ENCODE peak calls at places on chromosomes 3 and 15, in four cellular contexts. One of them, this sample, is unnamed.
A peak's percentile ranks its signal among the peaks of the same experiment; 100 is the strongest.

GRCh38 chr3:39284457-39284881 is 4.6 kb upstream of the CX3CR1 start:
- DNase-seq in GM20000: no peak
- DNase-seq in nephron progenitor cell: no peak
- DNase-seq in RWPE1: no peak
- DNase-seq in this sample: no peak

GRCh38 chr3:32226875-32227500 is 11.5 kb upstream of the CMTM8 start:
- DNase-seq in GM20000: no peak
- DNase-seq in nephron progenitor cell: no peak
- DNase-seq in RWPE1: peak; percentile 68
- DNase-seq in this sample: no peak

GRCh38 chr3:105691053-105691452 is 177.8 kb downstream of the CBLB start:
- DNase-seq in GM20000: no peak
- DNase-seq in nephron progenitor cell: no peak
- DNase-seq in RWPE1: no peak
- DNase-seq in this sample: no peak

GRCh38 chr15:36506733-36507356 is 72.6 kb upstream of the CDIN1 start:
- DNase-seq in GM20000: no peak
- DNase-seq in nephron progenitor cell: no peak
- DNase-seq in RWPE1: no peak
- DNase-seq in this sample: no peak

GRCh38 chr3:114216186-114216970 is 21.0 kb downstream of the ZNF80 start:
- DNase-seq in GM20000: no peak
- DNase-seq in nephron progenitor cell: no peak
- DNase-seq in RWPE1: no peak
- DNase-seq in this sample: no peak

GRCh38 chr3:39911465-39912309 is 102.3 kb downstream of the MYRIP start:
- DNase-seq in GM20000: no peak
- DNase-seq in nephron progenitor cell: peak; percentile 5
- DNase-seq in RWPE1: no peak
- DNase-seq in this sample: peak; percentile 9

GRCh38 chr3:50401973-50402372 is 42.7 kb upstream of the TMEM115 start:
- DNase-seq in GM20000: no peak
- DNase-seq in nephron progenitor cell: no peak
- DNase-seq in RWPE1: no peak
- DNase-seq in this sample: no peak

GRCh38 chr3:137792633-137793271 is 28.6 kb downstream of the SOX14 start:
- DNase-seq in GM20000: peak; percentile 23
- DNase-seq in nephron progenitor cell: no peak
- DNase-seq in RWPE1: peak; percentile 15
- DNase-seq in this sample: peak; percentile 57

GRCh38 chr3:150203273-150203672 is 204.8 kb upstream of the TSC22D2 start:
- DNase-seq in GM20000: no peak
- DNase-seq in nephron progenitor cell: no peak
- DNase-seq in RWPE1: no peak
- DNase-seq in this sample: no peak

GRCh38 chr15:38252481-38253311 is at the start of gene SPRED1:
- DNase-seq in GM20000: peak; percentile 39
- DNase-seq in nephron progenitor cell: peak; percentile 73
- DNase-seq in RWPE1: peak; percentile 44
- DNase-seq in this sample: peak; percentile 75

GRCh38 chr3:108178676-108179075 is 43.5 kb downstream of the IFT57 start:
- DNase-seq in GM20000: no peak
- DNase-seq in nephron progenitor cell: no peak
- DNase-seq in RWPE1: no peak
- DNase-seq in this sample: no peak

GRCh38 chr3:146403792-146404191 is 65.6 kb downstream of the PLSCR2 start:
- DNase-seq in GM20000: no peak
- DNase-seq in nephron progenitor cell: no peak
- DNase-seq in RWPE1: peak; percentile 2
- DNase-seq in this sample: no peak

GRCh38 chr15:62138124-62138523 is 27.0 kb downstream of the C2CD4B start:
- DNase-seq in GM20000: no peak
- DNase-seq in nephron progenitor cell: no peak
- DNase-seq in RWPE1: peak; percentile 52
- DNase-seq in this sample: no peak

GRCh38 chr3:197309528-197310361 is 11.3 kb upstream of the DLG1 start:
- DNase-seq in GM20000: no peak
- DNase-seq in nephron progenitor cell: no peak
- DNase-seq in RWPE1: peak; percentile 66
- DNase-seq in this sample: no peak

GRCh38 chr3:71560665-71561064 is 22.9 kb downstream of the FOXP1 start:
- DNase-seq in GM20000: no peak
- DNase-seq in nephron progenitor cell: no peak
- DNase-seq in RWPE1: no peak
- DNase-seq in this sample: no peak

GRCh38 chr3:195207056-195207455 is 63.9 kb downstream of the XXYLT1 start:
- DNase-seq in GM20000: no peak
- DNase-seq in nephron progenitor cell: no peak
- DNase-seq in RWPE1: no peak
- DNase-seq in this sample: no peak

GRCh38 chr15:60396964-60397771 is 618 bp downstream of the ANXA2 start:
- DNase-seq in GM20000: peak; percentile 87
- DNase-seq in nephron progenitor cell: peak; percentile 79
- DNase-seq in RWPE1: peak; percentile 53
- DNase-seq in this sample: peak; percentile 68

GRCh38 chr3:71859128-71859519 is 74.2 kb upstream of the PROK2 start:
- DNase-seq in GM20000: no peak
- DNase-seq in nephron progenitor cell: no peak
- DNase-seq in RWPE1: no peak
- DNase-seq in this sample: no peak

GRCh38 chr3:31253782-31254181 is 278.9 kb upstream of the STT3B start:
- DNase-seq in GM20000: no peak
- DNase-seq in nephron progenitor cell: no peak
- DNase-seq in RWPE1: no peak
- DNase-seq in this sample: no peak

GRCh38 chr15:79661411-79661810 is 229.3 kb downstream of the MINAR1 start:
- DNase-seq in GM20000: no peak
- DNase-seq in nephron progenitor cell: no peak
- DNase-seq in RWPE1: no peak
- DNase-seq in this sample: no peak

GRCh38 chr3:38551026-38551832 is 55.1 kb downstream of the EXOG start:
- DNase-seq in GM20000: no peak
- DNase-seq in nephron progenitor cell: no peak
- DNase-seq in RWPE1: no peak
- DNase-seq in this sample: no peak

GRCh38 chr15:45112143-45112591 is 1.8 kb downstream of the DUOX2 start:
- DNase-seq in GM20000: no peak
- DNase-seq in nephron progenitor cell: peak; percentile 40
- DNase-seq in RWPE1: no peak
- DNase-seq in this sample: no peak

GRCh38 chr3:155101398-155101797 is 21.3 kb downstream of the MME start:
- DNase-seq in GM20000: no peak
- DNase-seq in nephron progenitor cell: no peak
- DNase-seq in RWPE1: no peak
- DNase-seq in this sample: no peak

GRCh38 chr15:92290359-92290992 is 103.2 kb upstream of the ST8SIA2 start:
- DNase-seq in GM20000: no peak
- DNase-seq in nephron progenitor cell: no peak
- DNase-seq in RWPE1: no peak
- DNase-seq in this sample: no peak

GRCh38 chr3:81651139-81651538 is 110.3 kb downstream of the GBE1 start:
- DNase-seq in GM20000: no peak
- DNase-seq in nephron progenitor cell: no peak
- DNase-seq in RWPE1: no peak
- DNase-seq in this sample: no peak

GRCh38 chr3:42412526-42413155 is 2.2 kb upstream of the LYZL4 start:
- DNase-seq in GM20000: no peak
- DNase-seq in nephron progenitor cell: no peak
- DNase-seq in RWPE1: no peak
- DNase-seq in this sample: no peak

GRCh38 chr3:186057594-186057993 is 51.3 kb downstream of the ETV5 start:
- DNase-seq in GM20000: no peak
- DNase-seq in nephron progenitor cell: no peak
- DNase-seq in RWPE1: peak; percentile 28
- DNase-seq in this sample: no peak

DNA sequence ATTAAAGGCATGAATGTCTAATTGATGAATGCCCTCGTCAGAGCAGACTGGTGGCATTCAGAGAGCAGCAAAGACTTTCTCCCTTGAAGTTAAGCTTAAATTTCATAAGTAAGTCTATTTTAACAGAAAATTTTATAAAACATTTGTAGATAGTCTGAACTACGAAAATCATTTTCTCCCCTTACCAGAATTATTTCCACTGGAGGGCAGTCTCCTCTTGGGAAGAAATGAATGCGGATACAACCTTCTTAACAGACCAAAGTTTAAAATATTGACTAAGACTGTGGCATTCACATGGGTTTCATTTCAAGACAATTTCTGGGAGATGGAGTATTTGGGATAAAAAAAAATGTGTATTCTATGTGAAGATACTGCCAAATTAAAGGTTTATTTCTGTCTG is 669.0 kb downstream of the FHIT start:
- DNase-seq in GM20000: no peak
- DNase-seq in nephron progenitor cell: no peak
- DNase-seq in RWPE1: no peak
- DNase-seq in this sample: peak; percentile 8
- TF ChIP-seq CTCF in GM20000: no peak
- TF ChIP-seq CTCF in nephron progenitor cell: no peak
- TF ChIP-seq CTCF in RWPE1: no peak
- TF ChIP-seq CTCF in this sample: peak; percentile 54

GRCh38 chr15:22811640-22812039 is 25.2 kb downstream of the NIPA1 start:
- DNase-seq in GM20000: no peak
- DNase-seq in nephron progenitor cell: peak; percentile 18
- DNase-seq in RWPE1: no peak
- DNase-seq in this sample: peak; percentile 46
- TF ChIP-seq CTCF in GM20000: no peak
- TF ChIP-seq CTCF in nephron progenitor cell: peak; percentile 17
- TF ChIP-seq CTCF in RWPE1: no peak
- TF ChIP-seq CTCF in this sample: no peak

GRCh38 chr3:174442317-174442682 is 416.8 kb upstream of the NAALADL2 start:
- DNase-seq in GM20000: no peak
- DNase-seq in nephron progenitor cell: no peak
- DNase-seq in RWPE1: no peak
- DNase-seq in this sample: no peak

GRCh38 chr3:174439621-174440349 is 419.3 kb upstream of the NAALADL2 start:
- DNase-seq in GM20000: no peak
- DNase-seq in nephron progenitor cell: no peak
- DNase-seq in RWPE1: peak; percentile 43
- DNase-seq in this sample: peak; percentile 4

GRCh38 chr3:174441588-174442316 is 417.4 kb upstream of the NAALADL2 start:
- DNase-seq in GM20000: no peak
- DNase-seq in nephron progenitor cell: no peak
- DNase-seq in RWPE1: peak; percentile 14
- DNase-seq in this sample: no peak

GRCh38 chr3:174440350-174440716 is 418.8 kb upstream of the NAALADL2 start:
- DNase-seq in GM20000: no peak
- DNase-seq in nephron progenitor cell: no peak
- DNase-seq in RWPE1: peak; percentile 8
- DNase-seq in this sample: peak; percentile 3

DNA sequence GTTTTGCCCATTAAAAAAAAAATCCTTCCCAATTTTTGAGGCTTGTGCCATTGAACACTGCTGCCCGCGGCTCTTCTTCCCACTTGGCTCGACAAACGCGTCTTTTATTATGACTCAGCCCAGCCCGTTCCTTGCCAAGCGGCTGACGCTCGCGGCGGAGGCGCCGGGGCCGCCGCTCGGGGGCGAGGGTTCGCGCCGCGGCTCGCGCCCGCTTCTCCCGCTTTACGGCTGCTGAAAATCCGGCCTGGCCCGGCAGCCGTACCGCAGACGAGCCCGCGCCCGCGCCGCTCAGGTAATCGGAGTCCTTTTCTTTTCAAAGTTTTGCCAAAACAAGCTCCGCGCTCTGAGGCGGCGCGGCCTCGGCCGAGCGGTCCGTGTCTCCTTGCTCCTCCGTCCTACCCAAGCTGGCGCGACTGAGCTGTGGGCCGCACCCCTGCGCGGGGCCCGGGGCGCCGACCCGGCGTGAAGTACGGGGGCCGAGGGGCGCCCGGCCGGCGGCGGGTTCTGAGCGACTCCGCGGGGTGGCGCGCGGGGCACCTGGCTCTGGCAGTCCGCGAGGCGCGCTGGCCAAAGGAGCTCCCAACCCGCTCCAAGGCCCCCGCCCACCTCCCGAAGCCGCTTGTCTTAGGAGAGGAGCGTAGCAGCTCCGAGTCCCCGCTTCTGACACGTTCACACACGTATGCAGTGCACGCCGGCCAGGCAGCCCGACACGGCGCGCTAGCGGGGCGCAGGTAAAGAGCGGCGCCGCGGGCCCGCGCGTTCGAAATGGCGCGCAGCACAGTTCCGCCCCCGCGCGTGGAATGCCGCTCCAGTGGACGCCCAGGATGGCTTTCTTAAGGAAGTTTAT is 418.2 kb upstream of the NAALADL2 start:
- DNase-seq in GM20000: peak; percentile 37
- DNase-seq in nephron progenitor cell: peak; percentile 88
- DNase-seq in RWPE1: peak; percentile 77
- DNase-seq in this sample: peak; percentile 90
- TF ChIP-seq CTCF in GM20000: no peak
- TF ChIP-seq CTCF in nephron progenitor cell: no peak
- TF ChIP-seq CTCF in RWPE1: peak; percentile 23
- TF ChIP-seq CTCF in this sample: no peak

DNA sequence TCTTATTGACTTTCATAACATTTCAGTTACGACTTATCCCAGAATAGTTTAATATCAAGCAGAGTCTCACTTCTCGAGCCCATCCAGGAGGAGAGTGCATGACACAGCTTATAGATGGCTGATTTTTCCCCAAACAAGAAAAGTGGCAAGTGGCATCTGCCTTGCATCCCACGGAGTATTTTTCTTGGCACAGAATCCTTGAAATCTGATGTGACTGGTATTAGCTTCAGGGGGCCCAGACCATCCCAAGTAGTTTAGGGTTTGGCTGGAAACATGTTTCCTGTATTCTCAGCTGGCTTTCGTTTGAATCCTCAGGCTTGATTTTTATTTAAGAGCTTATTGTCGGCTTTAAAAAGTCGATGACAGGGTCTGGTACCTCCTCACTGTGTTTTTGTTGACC is 20.7 kb upstream of the FBXL22 start:
- DNase-seq in GM20000: no peak
- DNase-seq in nephron progenitor cell: no peak
- DNase-seq in RWPE1: no peak
- DNase-seq in this sample: no peak
- TF ChIP-seq CTCF in GM20000: no peak
- TF ChIP-seq CTCF in nephron progenitor cell: no peak
- TF ChIP-seq CTCF in RWPE1: no peak
- TF ChIP-seq CTCF in this sample: no peak

DNA sequence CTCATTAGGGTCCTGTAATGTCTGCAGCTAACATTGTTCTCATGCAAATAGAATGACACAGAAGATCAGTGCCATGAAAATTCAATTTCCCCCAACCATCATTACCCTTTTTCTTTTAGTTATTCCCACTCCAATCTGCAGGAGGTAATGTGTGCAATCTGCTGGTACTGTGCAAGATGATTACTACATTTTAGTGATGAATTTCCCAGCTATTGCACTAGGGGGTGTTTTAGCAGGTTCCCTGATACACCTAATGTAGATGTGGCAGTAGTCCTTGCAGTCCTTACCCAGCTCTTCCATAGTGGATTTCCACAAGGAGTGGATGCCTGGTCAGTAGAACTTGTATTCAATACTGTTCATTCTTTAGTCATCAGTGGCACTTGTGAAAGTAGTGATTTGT is 119.3 kb downstream of the ROBO2 start:
- DNase-seq in GM20000: no peak
- DNase-seq in nephron progenitor cell: no peak
- DNase-seq in RWPE1: no peak
- DNase-seq in this sample: no peak
- TF ChIP-seq CTCF in GM20000: no peak
- TF ChIP-seq CTCF in nephron progenitor cell: peak; percentile 8
- TF ChIP-seq CTCF in RWPE1: no peak
- TF ChIP-seq CTCF in this sample: no peak

GRCh38 chr15:67021455-67021854 is 43.9 kb upstream of the SMAD3 start:
- DNase-seq in GM20000: no peak
- DNase-seq in nephron progenitor cell: no peak
- DNase-seq in RWPE1: no peak
- DNase-seq in this sample: no peak
- TF ChIP-seq CTCF in GM20000: no peak
- TF ChIP-seq CTCF in nephron progenitor cell: no peak
- TF ChIP-seq CTCF in RWPE1: no peak
- TF ChIP-seq CTCF in this sample: no peak

GRCh38 chr3:140635276-140635675 is 42.6 kb upstream of the TRIM42 start:
- DNase-seq in GM20000: no peak
- DNase-seq in nephron progenitor cell: no peak
- DNase-seq in RWPE1: no peak
- DNase-seq in this sample: no peak
- TF ChIP-seq CTCF in GM20000: no peak
- TF ChIP-seq CTCF in nephron progenitor cell: no peak
- TF ChIP-seq CTCF in RWPE1: no peak
- TF ChIP-seq CTCF in this sample: no peak

This sample was measured in endothelial cell.